ENCODE peak calls at places on chromosomes 16 and 17, in six cellular contexts. N is uterus; G is sciatic nerve; T is dermis microvascular lymphatic vessel endothelial cell; V is activated naive CD8-positive, alpha-beta T cell treated with anti-CD3 and anti-CD28 coated beads for 36 hours; K is T-helper 1 cell. Y is an unnamed sample.

GRCh38 chr17:7404737-7405412 is 978 bp upstream of the TMEM256 start:
- DNase-seq in K (no peak), N (peak; percentile 75), V (peak; percentile 72), G (peak; percentile 90), T (no peak), Y (no peak)

GRCh38 chr16:1708768-1709180 is 2.8 kb downstream of the MAPK8IP3 start:
- DNase-seq in K (no peak), V (no peak), T (no peak), G (no peak), N (no peak), Y (no peak)

GRCh38 chr17:56047321-56047720 is 106.0 kb upstream of the ANKFN1 start:
- DNase-seq in N (no peak), V (no peak), K (no peak), G (no peak), T (no peak), Y (no peak)

GRCh38 chr17:66637491-66637890 is 197.4 kb upstream of the CACNG5 start:
- DNase-seq in K (no peak), T (no peak), V (no peak), N (no peak), G (no peak), Y (no peak)

GRCh38 chr17:67160791-67161190 is 84.2 kb downstream of the HELZ start:
- DNase-seq in V (no peak), G (no peak), T (no peak), N (no peak), K (no peak), Y (no peak)

GRCh38 chr17:45229681-45230409 is 8.2 kb downstream of the FMNL1 start:
- DNase-seq in G (no peak), N (no peak), V (peak; percentile 72), T (no peak), K (no peak), Y (no peak)

GRCh38 chr16:12002447-12003006 is 26.0 kb downstream of the SNX29 start:
- DNase-seq in T (peak; percentile 79), G (no peak), V (no peak), N (peak; percentile 15), K (no peak), Y (no peak)

GRCh38 chr17:39787038-39787437 is 49.3 kb downstream of the GRB7 start:
- DNase-seq in K (no peak), N (no peak), G (no peak), V (no peak), T (no peak), Y (no peak)

GRCh38 chr16:73956592-73957495 is 339.8 kb upstream of the PSMD7 start:
- DNase-seq in T (peak; percentile 59), N (peak; percentile 42), G (peak; percentile 73), K (peak; percentile 3), V (peak; percentile 4), Y (peak; percentile 37)

GRCh38 chr17:42673885-42674754 is 2.7 kb downstream of the PLEKHH3 start:
- DNase-seq in T (peak; percentile 52), K (no peak), N (peak; percentile 82), G (peak; percentile 85), V (no peak), Y (no peak)

GRCh38 chr16:85662036-85662812 is 26.5 kb downstream of the GINS2 start:
- DNase-seq in N (no peak), T (no peak), K (no peak), G (no peak), V (no peak), Y (no peak)

GRCh38 chr17:31241116-31241515 is 55.9 kb downstream of the OMG start:
- DNase-seq in G (no peak), V (no peak), N (no peak), K (no peak), T (no peak), Y (no peak)

Y was measured in LoVo.